ENCODE peak calls at places on chromosomes 13 and 19, in seven cellular contexts. Q, F, V, Y, B, S and I are unnamed samples.

GRCh38 chr19:45496349-45496953 is 396 bp downstream of the RTN2 start:
- DNase-seq in Q (peak; percentile 29), F (no peak), V (peak; percentile 18), Y (no peak), B (peak; percentile 67), S (peak; percentile 27), I (no peak)

GRCh38 chr13:30881191-30881651 is 24.9 kb upstream of the MEDAG start:
- DNase-seq in Q (no peak), F (no peak), V (no peak), Y (no peak), B (no peak), S (no peak), I (no peak)

GRCh38 chr13:53018690-53019647 is 9.6 kb upstream of the OLFM4 start:
- DNase-seq in Q (no peak), F (no peak), V (no peak), Y (no peak), B (no peak), S (no peak), I (no peak)

GRCh38 chr13:111397202-111397880 is 76.9 kb downstream of the TEX29 start:
- DNase-seq in Q (no peak), F (no peak), V (no peak), Y (no peak), B (no peak), S (no peak), I (no peak)

GRCh38 chr13:43596924-43597598 is 189.7 kb downstream of the ENOX1 start:
- DNase-seq in Q (no peak), F (no peak), V (no peak), Y (no peak), B (no peak), S (no peak), I (no peak)

GRCh38 chr13:50914848-50915247 is 5.3 kb downstream of the RNASEH2B start:
- DNase-seq in Q (no peak), F (no peak), V (peak; percentile 43), Y (peak; percentile 72), B (no peak), S (no peak), I (no peak)

GRCh38 chr13:101942038-101942437 is 459.8 kb downstream of the FGF14 start:
- DNase-seq in Q (peak; percentile 28), F (no peak), V (peak; percentile 54), Y (peak; percentile 18), B (peak; percentile 54), S (peak; percentile 76), I (no peak)

GRCh38 chr19:48401277-48401676 is 7.8 kb downstream of the GRIN2D start:
- DNase-seq in Q (no peak), F (no peak), V (no peak), Y (no peak), B (no peak), S (peak; percentile 8), I (no peak)

GRCh38 chr19:11377237-11377636 is 2.8 kb downstream of the SWSAP1 start:
- DNase-seq in Q (peak; percentile 50), F (no peak), V (peak; percentile 96), Y (peak; percentile 96), B (no peak), S (no peak), I (no peak)

GRCh38 chr19:57280913-57281425 is 684 bp downstream of the ZNF460 start:
- DNase-seq in Q (no peak), F (no peak), V (peak; percentile 27), Y (peak; percentile 34), B (peak; percentile 4), S (peak; percentile 27), I (no peak)

GRCh38 chr13:86710013-86710412 is 910.8 kb upstream of the SLITRK6 start:
- DNase-seq in Q (no peak), F (no peak), V (no peak), Y (no peak), B (no peak), S (no peak), I (no peak)

GRCh38 chr19:6718741-6719539 is 1.5 kb downstream of the C3 start:
- DNase-seq in Q (no peak), F (no peak), V (peak; percentile 48), Y (peak; percentile 41), B (no peak), S (no peak), I (peak; percentile 28)

GRCh38 chr13:27481766-27482165 is 31.4 kb upstream of the MTIF3 start:
- DNase-seq in Q (peak; percentile 28), F (no peak), V (peak; percentile 55), Y (peak; percentile 20), B (peak; percentile 82), S (peak; percentile 34), I (no peak)

GRCh38 chr13:72545030-72545719 is 182.3 kb downstream of the MZT1 start:
- DNase-seq in Q (no peak), F (no peak), V (no peak), Y (no peak), B (no peak), S (no peak), I (no peak)

GRCh38 chr19:48646912-48647216 is 877 bp upstream of the CA11 start:
- DNase-seq in Q (no peak), F (no peak), V (no peak), Y (no peak), B (no peak), S (no peak), I (no peak)

GRCh38 chr13:61765181-61765742 is 349.6 kb upstream of the PCDH20 start:
- DNase-seq in Q (no peak), F (no peak), V (no peak), Y (no peak), B (no peak), S (no peak), I (no peak)

GRCh38 chr19:29259153-29259552 is 46.2 kb upstream of the UQCRFS1 start:
- DNase-seq in Q (no peak), F (no peak), V (no peak), Y (peak; percentile 15), B (no peak), S (no peak), I (no peak)

GRCh38 chr19:56301152-56301551 is 13.5 kb downstream of the ZSCAN5A start:
- DNase-seq in Q (peak; percentile 37), F (no peak), V (peak; percentile 15), Y (no peak), B (no peak), S (no peak), I (no peak)

GRCh38 chr13:42041017-42041683 is 7.3 kb upstream of the DGKH start:
- DNase-seq in Q (peak; percentile 56), F (no peak), V (peak; percentile 58), Y (peak; percentile 60), B (peak; percentile 68), S (peak; percentile 60), I (peak; percentile 16)

GRCh38 chr19:17560205-17560595 is 4.8 kb downstream of the COLGALT1 start:
- DNase-seq in Q (peak; percentile 10), F (no peak), V (no peak), Y (no peak), B (no peak), S (no peak), I (no peak)

GRCh38 chr19:4379383-4380253 is 20.7 kb downstream of the SH3GL1 start:
- DNase-seq in Q (peak; percentile 38), F (no peak), V (peak; percentile 91), Y (peak; percentile 76), B (no peak), S (peak; percentile 24), I (no peak)

GRCh38 chr13:41645313-41645712 is 188.0 kb downstream of the RGCC start:
- DNase-seq in Q (peak; percentile 97), F (no peak), V (peak; percentile 62), Y (peak; percentile 53), B (no peak), S (no peak), I (no peak)

GRCh38 chr19:9842834-9843625 is 7.9 kb downstream of the PIN1 start:
- DNase-seq in Q (no peak), F (no peak), V (no peak), Y (no peak), B (no peak), S (no peak), I (no peak)